ENCODE peak calls at places on chromosomes 3 and 15, in seven cellular contexts. N, G, R, S, K, T and Q are unnamed samples.

GRCh38 chr15:43274136-43274535 is 7.4 kb upstream of the TGM5 start:
- DNase-seq in N (no peak), G (peak), R (no peak), S (no peak), K (peak), T (no peak), Q (no peak)

GRCh38 chr3:26484140-26484539 is 138.4 kb upstream of the LRRC3B start:
- DNase-seq in N (no peak), G (no peak), R (no peak), S (no peak), K (peak), T (no peak), Q (no peak)

GRCh38 chr15:99568548-99569352 is 3.0 kb downstream of the MEF2A start:
- DNase-seq in N (peak), G (no peak), R (no peak), S (no peak), K (peak), T (no peak), Q (peak)

GRCh38 chr3:51668756-51669155 is 2.3 kb upstream of the TEX264 start:
- DNase-seq in N (no peak), G (no peak), R (no peak), S (no peak), K (no peak), T (no peak), Q (no peak)

GRCh38 chr15:57340673-57341259 is 35.5 kb upstream of the CGNL1 start:
- DNase-seq in N (peak), G (peak), R (no peak), S (no peak), K (peak), T (peak), Q (no peak)

GRCh38 chr3:12932347-12932746 is 91.0 kb upstream of the RPL32 start:
- DNase-seq in N (no peak), G (no peak), R (no peak), S (no peak), K (peak), T (peak), Q (no peak)

GRCh38 chr3:187986514-187986934 is 167.4 kb upstream of the LPP start:
- DNase-seq in N (peak), G (peak), R (peak), S (no peak), K (peak), T (no peak), Q (no peak)

GRCh38 chr15:31405200-31405929 is 78.7 kb downstream of the KLF13 start:
- DNase-seq in N (no peak), G (peak), R (no peak), S (no peak), K (peak), T (no peak), Q (no peak)

GRCh38 chr15:43376017-43376705 is 5.3 kb downstream of the TUBGCP4 start:
- DNase-seq in N (peak), G (peak), R (no peak), S (no peak), K (peak), T (peak), Q (peak)

GRCh38 chr3:2741520-2741919 is 368.7 kb downstream of the IL5RA start:
- DNase-seq in N (no peak), G (no peak), R (no peak), S (no peak), K (peak), T (no peak), Q (no peak)

GRCh38 chr3:13509066-13509815 is 29.1 kb downstream of the HDAC11 start:
- DNase-seq in N (no peak), G (no peak), R (no peak), S (peak), K (no peak), T (no peak), Q (peak)

GRCh38 chr15:77839431-77839830 is 206.7 kb upstream of the LINGO1 start:
- DNase-seq in N (no peak), G (no peak), R (peak), S (no peak), K (no peak), T (no peak), Q (no peak)

GRCh38 chr3:141789281-141789680 is 26.1 kb downstream of the GRK7 start:
- DNase-seq in N (no peak), G (peak), R (no peak), S (no peak), K (no peak), T (no peak), Q (no peak)

GRCh38 chr3:124463234-124463633 is 267.0 kb upstream of the UMPS start:
- DNase-seq in N (no peak), G (no peak), R (no peak), S (no peak), K (no peak), T (no peak), Q (no peak)

GRCh38 chr15:66359740-66360139 is 3.3 kb upstream of the TIPIN start:
- DNase-seq in N (no peak), G (peak), R (no peak), S (no peak), K (peak), T (no peak), Q (no peak)

GRCh38 chr3:36837089-36837488 is 72.7 kb upstream of the DCLK3 start:
- DNase-seq in N (no peak), G (no peak), R (no peak), S (no peak), K (no peak), T (no peak), Q (no peak)

GRCh38 chr15:95567686-95568085 is 762.8 kb upstream of the NR2F2 start:
- DNase-seq in N (no peak), G (no peak), R (no peak), S (no peak), K (no peak), T (no peak), Q (no peak)

GRCh38 chr3:15753056-15753710 is 44.6 kb downstream of the ANKRD28 start:
- DNase-seq in N (peak), G (no peak), R (no peak), S (no peak), K (peak), T (no peak), Q (no peak)

GRCh38 chr3:49869525-49870126 is at the start of gene CAMKV:
- DNase-seq in N (no peak), G (peak), R (no peak), S (no peak), K (no peak), T (peak), Q (peak)

GRCh38 chr3:100040446-100040845 is 73.9 kb downstream of the FILIP1L start:
- DNase-seq in N (peak), G (no peak), R (no peak), S (no peak), K (peak), T (no peak), Q (no peak)

GRCh38 chr15:31049122-31049521 is 52.4 kb downstream of the TRPM1 start:
- DNase-seq in N (no peak), G (no peak), R (no peak), S (no peak), K (no peak), T (no peak), Q (no peak)

GRCh38 chr3:42701371-42702065 is 1.1 kb downstream of the HHATL start:
- DNase-seq in N (peak), G (peak), R (peak), S (peak), K (peak), T (peak), Q (peak)

GRCh38 chr3:178964551-178964950 is 107.1 kb downstream of the ZMAT3 start:
- DNase-seq in N (no peak), G (no peak), R (no peak), S (no peak), K (no peak), T (no peak), Q (no peak)

GRCh38 chr15:20295238-20295811 is 246.3 kb downstream of the GOLGA6L6 start:
- DNase-seq in N (no peak), G (no peak), R (no peak), S (no peak), K (no peak), T (no peak), Q (peak)

GRCh38 chr3:66485291-66485968 is 15.4 kb downstream of the LRIG1 start:
- DNase-seq in N (peak), G (peak), R (no peak), S (no peak), K (no peak), T (peak), Q (no peak)

GRCh38 chr3:39180183-39180545 is 12.2 kb downstream of the XIRP1 start:
- DNase-seq in N (no peak), G (no peak), R (no peak), S (no peak), K (no peak), T (no peak), Q (no peak)

GRCh38 chr15:97598353-97598798 is 362.1 kb upstream of the ARRDC4 start:
- DNase-seq in N (no peak), G (peak), R (no peak), S (no peak), K (no peak), T (no peak), Q (no peak)

GRCh38 chr3:53126646-53127045 is 3.6 kb downstream of the RFT1 start:
- DNase-seq in N (no peak), G (no peak), R (no peak), S (no peak), K (no peak), T (no peak), Q (no peak)

GRCh38 chr3:73733796-73734195 is 109.1 kb upstream of the PDZRN3 start:
- DNase-seq in N (no peak), G (no peak), R (no peak), S (no peak), K (no peak), T (no peak), Q (no peak)

GRCh38 chr3:77348244-77348855 is 308.5 kb downstream of the ROBO2 start:
- DNase-seq in N (peak), G (peak), R (no peak), S (no peak), K (peak), T (no peak), Q (no peak)

GRCh38 chr3:81502251-81502650 is 259.2 kb downstream of the GBE1 start:
- DNase-seq in N (no peak), G (no peak), R (no peak), S (no peak), K (no peak), T (no peak), Q (no peak)

GRCh38 chr15:98760112-98760826 is 111.9 kb downstream of the IGF1R start:
- DNase-seq in N (no peak), G (no peak), R (no peak), S (peak), K (no peak), T (no peak), Q (no peak)

GRCh38 chr3:66642015-66642414 is 141.2 kb upstream of the LRIG1 start:
- DNase-seq in N (no peak), G (no peak), R (no peak), S (no peak), K (no peak), T (no peak), Q (no peak)

GRCh38 chr15:98841419-98841970 is 166.1 kb downstream of the PGPEP1L start:
- DNase-seq in N (no peak), G (no peak), R (no peak), S (no peak), K (no peak), T (no peak), Q (no peak)

GRCh38 chr3:42755681-42756578 is 17.1 kb downstream of the CCDC13 start:
- DNase-seq in N (peak), G (no peak), R (no peak), S (no peak), K (no peak), T (no peak), Q (no peak)